ENCODE peak calls at places on chromosome 4, in seven cellular contexts. L, S, B, Z, N, A and I are unnamed samples.

GRCh38 chr4:73415807-73416238 is 11.7 kb downstream of the ALB start:
- DNase-seq in L (no peak), S (no peak), B (no peak), Z (no peak), N (no peak), A (no peak), I (peak)

GRCh38 chr4:96698891-96699290 is 859.0 kb downstream of the PDHA2 start:
- DNase-seq in L (no peak), S (no peak), B (no peak), Z (no peak), N (no peak), A (no peak), I (no peak)

GRCh38 chr4:186392017-186392416 is 126.0 kb downstream of the F11 start:
- DNase-seq in L (no peak), S (peak), B (no peak), Z (no peak), N (no peak), A (no peak), I (peak)

GRCh38 chr4:1191621-1192020 is 19.2 kb upstream of the SPON2 start:
- DNase-seq in L (peak), S (no peak), B (no peak), Z (no peak), N (no peak), A (peak), I (no peak)

GRCh38 chr4:184719407-184719806 is 14.5 kb downstream of the CENPU start:
- DNase-seq in L (no peak), S (no peak), B (no peak), Z (no peak), N (no peak), A (no peak), I (no peak)

GRCh38 chr4:150072906-150073714 is 5.1 kb upstream of the DCLK2 start:
- DNase-seq in L (no peak), S (no peak), B (no peak), Z (no peak), N (no peak), A (no peak), I (no peak)

GRCh38 chr4:119025916-119026661 is 109.5 kb upstream of the MYOZ2 start:
- DNase-seq in L (no peak), S (peak), B (no peak), Z (no peak), N (no peak), A (peak), I (peak)

GRCh38 chr4:52833941-52834525 is 28.1 kb upstream of the RASL11B start:
- DNase-seq in L (no peak), S (peak), B (no peak), Z (no peak), N (peak), A (no peak), I (peak)

GRCh38 chr4:33150139-33150538 is 2430.0 kb downstream of the PCDH7 start:
- DNase-seq in L (no peak), S (no peak), B (no peak), Z (no peak), N (no peak), A (no peak), I (no peak)

GRCh38 chr4:123631699-123632098 is 235.1 kb downstream of the SPRY1 start:
- DNase-seq in L (no peak), S (peak), B (no peak), Z (no peak), N (no peak), A (no peak), I (peak)

GRCh38 chr4:16377887-16378286 is 151.6 kb upstream of the TAPT1 start:
- DNase-seq in L (no peak), S (no peak), B (no peak), Z (no peak), N (peak), A (no peak), I (no peak)

GRCh38 chr4:97720869-97721432 is 422.3 kb downstream of the STPG2 start:
- DNase-seq in L (no peak), S (peak), B (no peak), Z (no peak), N (peak), A (no peak), I (peak)

GRCh38 chr4:16636911-16637630 is 261.4 kb downstream of the LDB2 start:
- DNase-seq in L (no peak), S (no peak), B (no peak), Z (no peak), N (no peak), A (no peak), I (no peak)

GRCh38 chr4:68180858-68181531 is 51.3 kb upstream of the TMPRSS11F start:
- DNase-seq in L (no peak), S (peak), B (no peak), Z (no peak), N (no peak), A (no peak), I (peak)

GRCh38 chr4:25172964-25173917 is 13.0 kb upstream of the SEPSECS start:
- DNase-seq in L (no peak), S (peak), B (no peak), Z (no peak), N (no peak), A (peak), I (peak)
- TF ChIP-seq CTCF in L (no peak), S (no peak), B (no peak), Z (no peak), N (no peak), A (no peak), I (no peak)

GRCh38 chr4:5784960-5785611 is 74.1 kb downstream of the EVC start:
- DNase-seq in L (no peak), S (peak), B (no peak), Z (no peak), N (peak), A (no peak), I (no peak)
- TF ChIP-seq CTCF in L (no peak), S (peak), B (no peak), Z (no peak), N (peak), A (no peak), I (no peak)

GRCh38 chr4:55080174-55080865 is 45.1 kb downstream of the KDR start:
- DNase-seq in L (no peak), S (no peak), B (no peak), Z (no peak), N (no peak), A (no peak), I (no peak)
- TF ChIP-seq CTCF in L (no peak), S (no peak), B (no peak), Z (no peak), N (no peak), A (no peak), I (no peak)

GRCh38 chr4:171644430-171645057 is 168.7 kb upstream of the GALNTL6 start:
- DNase-seq in L (no peak), S (no peak), B (no peak), Z (no peak), N (peak), A (no peak), I (no peak)

GRCh38 chr4:171651071-171651470 is 162.1 kb upstream of the GALNTL6 start:
- DNase-seq in L (no peak), S (no peak), B (no peak), Z (no peak), N (no peak), A (no peak), I (no peak)

GRCh38 chr4:171648926-171649325 is 164.3 kb upstream of the GALNTL6 start:
- DNase-seq in L (no peak), S (no peak), B (no peak), Z (no peak), N (peak), A (no peak), I (no peak)

GRCh38 chr4:171646984-171647383 is 166.2 kb upstream of the GALNTL6 start:
- DNase-seq in L (no peak), S (no peak), B (no peak), Z (no peak), N (no peak), A (no peak), I (no peak)

DNA sequence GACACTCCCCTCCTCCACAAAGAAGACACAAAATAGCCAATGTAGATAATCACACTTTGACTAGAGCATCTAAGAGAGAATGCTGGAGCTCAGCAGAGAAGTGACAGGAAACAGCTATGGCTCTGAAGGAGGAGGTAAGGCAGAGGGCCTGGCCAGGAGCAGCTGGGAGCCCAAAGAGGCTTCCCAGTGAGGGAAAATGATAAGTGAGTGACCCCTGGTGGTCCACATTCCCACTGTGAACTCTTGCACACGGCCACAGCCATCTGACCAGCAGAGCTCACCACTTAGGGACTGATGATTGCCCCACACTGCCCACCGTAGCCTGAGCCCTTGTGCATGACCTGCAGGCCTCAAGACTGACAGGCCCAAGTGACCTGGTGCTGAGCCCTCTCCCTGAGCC is 162.7 kb upstream of the GALNTL6 start:
- DNase-seq in L (no peak), S (no peak), B (no peak), Z (peak), N (peak), A (no peak), I (no peak)
- TF ChIP-seq CTCF in L (no peak), S (no peak), B (no peak), Z (peak), N (peak), A (no peak), I (no peak)

GRCh38 chr4:168200685-168201084 is 108.3 kb downstream of the ANXA10 start:
- DNase-seq in L (no peak), S (no peak), B (no peak), Z (no peak), N (no peak), A (no peak), I (peak)
- TF ChIP-seq CTCF in L (no peak), S (no peak), B (no peak), Z (no peak), N (no peak), A (no peak), I (no peak)